ENCODE peak calls at places on chromosomes 1 and 21, in ten cellular contexts. Z is stomach; J is adrenal gland; M is SK-N-DZ; P is ureter; Q is stimulated activated CD8-positive, alpha-beta memory T cell treated with anti-CD3 and anti-CD28 coated beads, Interleukin-2, amount 100 ng/mL, for 48 hours; T is HT1080; A is GM13977; Y is NB4; B is activated naive CD4-positive, alpha-beta T cell treated with Interleukin-2 at 50 U/mL for 16 hours. N is an unnamed sample.

GRCh38 chr1:21326861-21327344 is 36.6 kb upstream of the ECE1 start:
- DNase-seq in Z (no peak), J (no peak), M (no peak), P (no peak), Q (no peak), T (no peak), A (no peak), Y (no peak), B (no peak), N (no peak)

GRCh38 chr21:46080171-46081021 is 17.5 kb upstream of the COL6A2 start:
- DNase-seq in Z (peak), J (no peak), M (peak), P (peak), Q (no peak), T (no peak), A (no peak), Y (no peak), B (no peak), N (peak)

GRCh38 chr21:46120301-46121285 is 22.7 kb downstream of the COL6A2 start:
- DNase-seq in Z (no peak), J (no peak), M (no peak), P (no peak), Q (no peak), T (no peak), A (no peak), Y (no peak), B (no peak), N (no peak)

GRCh38 chr1:8797230-8797629 is 20.2 kb downstream of the RERE start:
- DNase-seq in Z (no peak), J (no peak), M (no peak), P (no peak), Q (no peak), T (peak), A (no peak), Y (no peak), B (no peak), N (no peak)

GRCh38 chr21:16427587-16428087 is 697.9 kb downstream of the USP25 start:
- DNase-seq in Z (no peak), J (no peak), M (no peak), P (no peak), Q (no peak), T (no peak), A (no peak), Y (no peak), B (no peak), N (no peak)

GRCh38 chr1:6041432-6042062 is 4.1 kb upstream of the KCNAB2 start:
- DNase-seq in Z (peak), J (no peak), M (no peak), P (no peak), Q (peak), T (no peak), A (no peak), Y (peak), B (peak), N (no peak)

GRCh38 chr1:39196244-39197215 is 8.0 kb upstream of the MACF1 start:
- DNase-seq in Z (no peak), J (no peak), M (peak), P (no peak), Q (peak), T (peak), A (peak), Y (peak), B (peak), N (no peak)

GRCh38 chr1:62391369-62391971 is 45.4 kb upstream of the USP1 start:
- DNase-seq in Z (no peak), J (peak), M (peak), P (no peak), Q (peak), T (peak), A (peak), Y (peak), B (peak), N (no peak)

GRCh38 chr1:90344963-90345730 is 350.2 kb downstream of the ZNF326 start:
- DNase-seq in Z (no peak), J (no peak), M (no peak), P (no peak), Q (no peak), T (peak), A (no peak), Y (no peak), B (no peak), N (no peak)

GRCh38 chr1:3075666-3076387 is 6.8 kb downstream of the PRDM16 start:
- DNase-seq in Z (no peak), J (no peak), M (no peak), P (no peak), Q (no peak), T (no peak), A (no peak), Y (no peak), B (no peak), N (no peak)